ENCODE peak calls at places on chromosome 20, in nine cellular contexts. C is GM10248, S is lung, I is Panc1, D is nephron progenitor cell, B is NB4, K is SK-N-SH, V is MM.1S, Q is GM13976. H is an unnamed sample.

GRCh38 chr20:8678098-8678776 is 390.6 kb upstream of the PLCB4 start:
- DNase-seq in V (no peak), Q (no peak), B (no peak), S (no peak), C (no peak), D (no peak), I (no peak), K (no peak), H (no peak)

GRCh38 chr20:40435146-40435545 is 253.9 kb downstream of the MAFB start:
- DNase-seq in S (no peak), B (no peak), D (no peak), C (no peak), K (no peak), Q (no peak), V (no peak), I (no peak), H (no peak)

GRCh38 chr20:46430921-46431712 is 24.7 kb upstream of the ELMO2 start:
- DNase-seq in K (no peak), S (no peak), I (no peak), V (no peak), C (no peak), B (no peak), D (no peak), Q (no peak), H (no peak)

GRCh38 chr20:56722042-56722441 is 92.9 kb downstream of the TFAP2C start:
- DNase-seq in K (no peak), D (no peak), B (peak; percentile 99), I (no peak), Q (peak; percentile 43), V (no peak), S (no peak), C (peak; percentile 42), H (no peak)

GRCh38 chr20:14830466-14830865 is 493.1 kb upstream of the FLRT3 start:
- DNase-seq in I (no peak), B (no peak), C (peak; percentile 28), S (no peak), K (no peak), V (no peak), Q (peak; percentile 40), D (no peak), H (no peak)

GRCh38 chr20:38230957-38231785 is 29.4 kb downstream of the KIAA1755 start:
- DNase-seq in D (no peak), B (peak; percentile 60), S (no peak), C (no peak), K (no peak), V (no peak), Q (no peak), I (no peak), H (no peak)

GRCh38 chr20:53187402-53187801 is 215.2 kb downstream of the TSHZ2 start:
- DNase-seq in I (no peak), C (no peak), V (no peak), D (no peak), B (no peak), K (no peak), Q (no peak), S (no peak), H (no peak)

GRCh38 chr20:48163521-48163920 is 378.2 kb upstream of the SULF2 start:
- DNase-seq in K (no peak), I (no peak), D (no peak), S (no peak), Q (no peak), B (no peak), C (no peak), V (no peak), H (no peak)

GRCh38 chr20:57464642-57465211 is 60.2 kb downstream of the CTCFL start:
- DNase-seq in S (no peak), D (no peak), I (no peak), V (no peak), C (no peak), B (peak; percentile 92), Q (no peak), K (no peak), H (no peak)

GRCh38 chr20:41697861-41698559 is 79.8 kb upstream of the CHD6 start:
- DNase-seq in K (peak; percentile 50), C (peak; percentile 43), S (no peak), Q (peak; percentile 45), V (peak; percentile 58), D (peak; percentile 12), B (peak; percentile 54), I (peak; percentile 33), H (no peak)

GRCh38 chr20:13819885-13820645 is 35.2 kb downstream of the NDUFAF5 start:
- DNase-seq in K (peak; percentile 44), D (peak; percentile 8), Q (peak; percentile 61), S (no peak), I (peak; percentile 30), V (peak; percentile 68), C (peak; percentile 59), B (peak; percentile 63), H (no peak)

GRCh38 chr20:58447733-58448391 is 58.8 kb downstream of the VAPB start:
- DNase-seq in I (peak; percentile 30), Q (peak; percentile 68), D (peak; percentile 50), B (peak; percentile 57), K (no peak), V (peak; percentile 30), S (peak; percentile 46), C (peak; percentile 63), H (no peak)

DNA sequence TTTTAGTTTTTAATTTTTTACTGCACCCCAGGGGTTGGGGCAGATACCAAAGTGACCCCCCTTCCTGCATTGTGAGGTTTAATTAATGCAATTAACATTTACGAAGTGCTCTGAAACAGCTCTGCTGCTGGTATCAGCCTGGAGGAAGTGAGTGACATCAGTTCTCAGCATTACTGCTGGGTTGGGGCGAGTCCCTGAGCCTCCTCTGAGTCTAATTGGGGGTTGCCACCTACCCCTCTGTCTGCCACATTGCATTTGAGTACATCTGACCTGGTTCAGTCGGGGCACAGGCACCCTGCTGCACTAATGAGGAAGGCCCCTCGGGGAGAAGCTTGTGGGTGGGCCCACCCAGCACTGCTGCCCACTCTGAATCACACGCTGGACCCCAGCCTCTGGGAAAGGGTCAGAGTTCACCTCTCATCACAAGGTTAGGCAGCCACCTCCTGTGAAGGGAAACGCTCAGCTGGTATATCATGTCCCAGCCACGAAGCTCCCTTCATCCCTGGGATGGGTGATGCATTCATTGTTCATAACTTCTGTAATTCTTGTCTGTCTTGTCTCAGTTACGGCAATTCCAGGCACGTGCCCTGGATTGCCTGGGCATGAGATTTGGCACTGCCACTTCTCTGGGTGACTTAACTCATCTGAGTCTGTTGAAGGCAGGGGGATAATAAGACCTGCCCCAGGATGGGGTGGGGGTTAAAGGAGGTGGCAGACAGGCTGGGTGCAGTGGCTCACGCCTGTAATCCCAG is 13.2 kb downstream of the DNMT3B start:
- DNase-seq in V (no peak), K (no peak), Q (no peak), C (no peak), D (no peak), B (peak; percentile 61), I (no peak), S (no peak), H (no peak)
- TF ChIP-seq CTCF in V (no peak), K (no peak), Q (no peak), C (no peak), D (no peak), B (no peak), I (no peak), S (no peak), H (no peak)

DNA sequence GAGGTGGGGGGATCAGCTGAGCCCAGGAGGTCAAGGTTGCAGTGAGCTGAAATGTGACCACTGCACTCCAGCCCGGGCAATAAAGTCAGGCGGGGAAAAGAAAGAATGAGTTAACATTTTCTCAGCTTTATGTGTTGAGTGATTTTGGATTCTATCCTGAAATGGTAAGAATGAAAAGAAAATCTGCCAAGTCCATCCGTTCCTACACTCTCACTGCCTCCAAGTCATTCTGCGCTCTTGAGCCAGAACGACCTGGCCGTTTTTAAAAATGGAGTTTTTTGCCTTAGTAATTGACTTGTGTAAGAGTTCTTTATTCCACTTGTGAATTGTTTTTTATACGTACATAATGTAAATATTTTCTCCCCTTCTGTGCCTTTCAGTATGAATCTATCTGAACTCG is 28.7 kb downstream of the DNAJC5 start:
- DNase-seq in I (no peak), D (no peak), C (no peak), S (no peak), Q (no peak), V (no peak), B (no peak), K (no peak), H (no peak)
- TF ChIP-seq CTCF in I (no peak), D (no peak), C (no peak), S (no peak), Q (no peak), V (no peak), B (no peak), K (no peak), H (no peak)

GRCh38 chr20:61661025-61661424 is 404.7 kb downstream of the TAF4 start:
- DNase-seq in B (no peak), C (no peak), I (no peak), D (no peak), S (no peak), V (no peak), K (no peak), Q (no peak), H (no peak)

GRCh38 chr20:61658563-61658962 is 406.5 kb downstream of the CDH4 start:
- DNase-seq in I (no peak), Q (no peak), V (no peak), S (no peak), C (no peak), D (no peak), B (no peak), K (no peak), H (no peak)

GRCh38 chr20:61661583-61661982 is 404.1 kb downstream of the TAF4 start:
- DNase-seq in C (no peak), D (no peak), V (no peak), K (no peak), Q (no peak), I (no peak), B (no peak), S (no peak), H (no peak)

GRCh38 chr20:61660559-61660958 is 405.1 kb downstream of the TAF4 start:
- DNase-seq in K (no peak), C (no peak), I (no peak), Q (no peak), S (no peak), D (no peak), V (no peak), B (no peak), H (no peak)

DNA sequence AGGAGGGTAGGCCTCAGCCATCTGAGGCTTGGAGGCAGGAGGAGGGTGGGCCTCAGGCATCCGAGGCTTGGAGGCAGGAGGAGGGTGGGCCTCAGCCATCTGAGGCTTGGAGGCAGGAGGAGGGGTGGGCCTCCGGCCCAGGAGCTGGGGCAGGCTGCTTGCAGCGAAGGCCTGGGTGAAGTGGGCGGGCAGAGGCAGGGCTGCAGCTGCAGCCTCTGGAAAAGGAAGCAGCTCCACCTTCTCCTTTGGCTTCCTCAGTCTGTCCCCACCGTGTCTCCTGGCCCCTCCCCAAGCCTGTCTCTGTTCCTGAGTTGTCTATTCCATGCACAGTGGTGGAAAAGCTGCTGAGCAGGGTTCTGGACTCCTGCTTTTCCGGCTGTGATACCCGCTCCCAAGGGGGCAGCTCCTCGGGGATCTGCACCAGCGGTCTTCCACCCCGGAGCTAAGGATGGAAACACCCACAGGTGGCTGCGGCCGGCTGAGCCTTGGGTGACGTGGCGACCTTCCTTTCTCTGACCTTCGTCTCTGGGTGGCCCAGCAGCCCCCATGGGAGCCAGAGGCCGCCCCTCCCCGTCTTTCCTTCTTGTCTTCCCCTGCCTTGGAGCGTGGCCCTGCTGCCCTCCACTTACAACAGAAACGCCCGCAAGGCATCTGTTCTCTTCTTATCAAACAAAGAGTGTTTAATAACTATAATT is 405.9 kb downstream of the TAF4 start:
- DNase-seq in S (no peak), K (no peak), I (no peak), Q (no peak), C (no peak), D (peak; percentile 26), B (no peak), V (no peak), H (no peak)
- TF ChIP-seq CTCF in S (no peak), K (no peak), I (no peak), Q (no peak), C (no peak), D (no peak), B (no peak), V (no peak), H (no peak)

GRCh38 chr20:22762576-22763256 is 178.3 kb upstream of the FOXA2 start:
- DNase-seq in V (no peak), B (no peak), I (no peak), K (no peak), S (no peak), C (no peak), D (no peak), Q (no peak), H (no peak)
- TF ChIP-seq CTCF in V (no peak), B (no peak), I (no peak), K (no peak), S (no peak), C (no peak), D (no peak), Q (no peak), H (no peak)